ENCODE peak calls at places on chromosomes 4 and X, in seven cellular contexts. I is colonic mucosa; F is CD8-positive, alpha-beta memory T cell; O is uterus; U is effector memory CD4-positive, alpha-beta T cell; P is GM23248; N is K562. Q is an unnamed sample.

GRCh38 chrX:70360366-70360765 is 62.7 kb upstream of the GDPD2 start:
- DNase-seq in I (no peak), F (no peak), O (no peak), U (no peak), P (no peak), N (no peak), Q (no peak)

GRCh38 chr4:6403400-6403685 is 69.1 kb downstream of the PPP2R2C start:
- DNase-seq in I (no peak), F (no peak), O (no peak), U (no peak), P (no peak), N (no peak), Q (no peak)

GRCh38 chr4:159272341-159273125 is 169.7 kb downstream of the RAPGEF2 start:
- DNase-seq in I (no peak), F (no peak), O (no peak), U (no peak), P (no peak), N (no peak), Q (no peak)

GRCh38 chrX:6226646-6227444 is 1.8 kb downstream of the NLGN4X start:
- DNase-seq in I (no peak), F (no peak), O (no peak), U (no peak), P (no peak), N (no peak), Q (no peak)

GRCh38 chrX:71095971-71096701 is 485 bp downstream of the FOXO4 start:
- DNase-seq in I (peak), F (peak), O (no peak), U (no peak), P (peak), N (no peak), Q (no peak)

GRCh38 chrX:68332156-68332823 is 101.0 kb downstream of the OPHN1 start:
- DNase-seq in I (no peak), F (no peak), O (no peak), U (no peak), P (peak), N (no peak), Q (no peak)

GRCh38 chr4:1611501-1611870 is 72.6 kb downstream of the FAM53A start:
- DNase-seq in I (no peak), F (no peak), O (no peak), U (no peak), P (no peak), N (no peak), Q (no peak)

GRCh38 chrX:56947695-56948094 is 47.6 kb downstream of the SPIN3 start:
- DNase-seq in I (no peak), F (no peak), O (no peak), U (no peak), P (peak), N (no peak), Q (no peak)

GRCh38 chrX:40260123-40260751 is 162.5 kb upstream of the BCOR start:
- DNase-seq in I (no peak), F (no peak), O (no peak), U (no peak), P (peak), N (no peak), Q (no peak)

GRCh38 chr4:81786063-81786763 is 314.5 kb upstream of the RASGEF1B start:
- DNase-seq in I (peak), F (no peak), O (no peak), U (no peak), P (no peak), N (peak), Q (peak)

GRCh38 chr4:14265651-14266050 is 638.1 kb upstream of the BOD1L1 start:
- DNase-seq in I (no peak), F (no peak), O (no peak), U (no peak), P (no peak), N (no peak), Q (no peak)

GRCh38 chrX:49276671-49277519 is 7.3 kb downstream of the PPP1R3F start:
- DNase-seq in I (no peak), F (no peak), O (no peak), U (no peak), P (peak), N (no peak), Q (no peak)

GRCh38 chr4:122458625-122459024 is 2.1 kb upstream of the IL2 start:
- DNase-seq in I (no peak), F (peak), O (no peak), U (peak), P (peak), N (no peak), Q (no peak)

GRCh38 chr4:27684501-27685077 is 823.9 kb downstream of the STIM2 start:
- DNase-seq in I (peak), F (no peak), O (peak), U (no peak), P (peak), N (peak), Q (peak)

GRCh38 chrX:139831017-139831416 is 101.8 kb downstream of the ATP11C start:
- DNase-seq in I (no peak), F (no peak), O (no peak), U (no peak), P (peak), N (no peak), Q (no peak)

GRCh38 chr4:150859435-150859834 is 155.6 kb downstream of the LRBA start:
- DNase-seq in I (no peak), F (no peak), O (no peak), U (no peak), P (no peak), N (no peak), Q (no peak)

GRCh38 chrX:15384304-15384703 is at the start of gene VEGFD:
- DNase-seq in I (no peak), F (no peak), O (peak), U (no peak), P (peak), N (no peak), Q (no peak)

GRCh38 chrX:102115748-102116147 is 9.7 kb upstream of the TCEAL2 start:
- DNase-seq in I (no peak), F (no peak), O (no peak), U (no peak), P (no peak), N (no peak), Q (no peak)

GRCh38 chrX:137072396-137072795 is 38.6 kb upstream of the GPR101 start:
- DNase-seq in I (no peak), F (no peak), O (no peak), U (no peak), P (no peak), N (no peak), Q (no peak)

GRCh38 chrX:135389243-135389642 is 32.5 kb upstream of the SMIM10L2A start:
- DNase-seq in I (no peak), F (no peak), O (no peak), U (no peak), P (no peak), N (no peak), Q (no peak)

GRCh38 chr4:54568184-54568583 is 89.6 kb upstream of the KIT start:
- DNase-seq in I (no peak), F (no peak), O (no peak), U (no peak), P (peak), N (peak), Q (no peak)

GRCh38 chr4:182250446-182250845 is 7.2 kb downstream of the TENM3 start:
- DNase-seq in I (no peak), F (no peak), O (no peak), U (no peak), P (no peak), N (no peak), Q (no peak)

GRCh38 chrX:13487731-13488505 is 81.5 kb upstream of the EGFL6 start:
- DNase-seq in I (peak), F (no peak), O (peak), U (peak), P (peak), N (peak), Q (peak)

GRCh38 chrX:47179221-47179927 is 14.3 kb upstream of the UBA1 start:
- DNase-seq in I (no peak), F (no peak), O (no peak), U (no peak), P (peak), N (no peak), Q (no peak)

GRCh38 chr4:26325191-26325590 is 4.4 kb downstream of the RBPJ start:
- DNase-seq in I (no peak), F (no peak), O (no peak), U (no peak), P (peak), N (no peak), Q (peak)

GRCh38 chrX:22165732-22166457 is 106.8 kb upstream of the CBLL2 start:
- DNase-seq in I (no peak), F (no peak), O (no peak), U (no peak), P (peak), N (no peak), Q (no peak)

GRCh38 chrX:46791927-46792825 is 33.3 kb upstream of the SLC9A7 start:
- DNase-seq in I (no peak), F (no peak), O (no peak), U (no peak), P (peak), N (peak), Q (no peak)

GRCh38 chr4:2788532-2789103 is 4.3 kb upstream of the SH3BP2 start:
- DNase-seq in I (peak), F (no peak), O (no peak), U (no peak), P (peak), N (no peak), Q (no peak)

GRCh38 chrX:143781103-143781502 is 60.6 kb upstream of the SPANXN2 start:
- DNase-seq in I (no peak), F (no peak), O (no peak), U (no peak), P (peak), N (no peak), Q (no peak)

GRCh38 chr4:28225005-28225404 is 1364.4 kb downstream of the STIM2 start:
- DNase-seq in I (no peak), F (no peak), O (no peak), U (no peak), P (peak), N (no peak), Q (peak)

GRCh38 chr4:185275501-185275900 is 66.1 kb downstream of the SNX25 start:
- DNase-seq in I (no peak), F (no peak), O (no peak), U (no peak), P (peak), N (no peak), Q (no peak)

GRCh38 chr4:112288455-112288854 is 2.8 kb upstream of the TIFA start:
- DNase-seq in I (no peak), F (no peak), O (no peak), U (no peak), P (no peak), N (no peak), Q (peak)

GRCh38 chr4:134308910-134309309 is 107.3 kb upstream of the PABPC4L start:
- DNase-seq in I (no peak), F (no peak), O (no peak), U (no peak), P (no peak), N (no peak), Q (no peak)

GRCh38 chrX:72536542-72536941 is 36.1 kb downstream of the HDAC8 start:
- DNase-seq in I (no peak), F (no peak), O (no peak), U (no peak), P (no peak), N (no peak), Q (no peak)

GRCh38 chr4:138519436-138519835 is 277.3 kb upstream of the SLC7A11 start:
- DNase-seq in I (no peak), F (no peak), O (no peak), U (no peak), P (no peak), N (no peak), Q (no peak)

GRCh38 chr4:138522366-138522765 is 280.2 kb upstream of the SLC7A11 start:
- DNase-seq in I (no peak), F (no peak), O (no peak), U (no peak), P (peak), N (peak), Q (peak)

GRCh38 chr4:138521809-138522208 is 279.7 kb upstream of the SLC7A11 start:
- DNase-seq in I (no peak), F (no peak), O (no peak), U (no peak), P (no peak), N (no peak), Q (no peak)
- H3K27ac ChIP-seq in I (no peak), F (no peak), O (no peak), U (no peak), P (no peak), N (no peak), Q (no peak)

GRCh38 chr4:113469023-113469390 is 292.5 kb downstream of the CAMK2D start:
- DNase-seq in I (no peak), F (no peak), O (no peak), U (no peak), P (peak), N (no peak), Q (no peak)
- H3K27ac ChIP-seq in I (peak), F (no peak), O (peak), U (no peak), P (peak), N (no peak), Q (no peak)

GRCh38 chrX:107729558-107730297 is 45.9 kb downstream of the TSC22D3 start:
- DNase-seq in I (no peak), F (no peak), O (peak), U (no peak), P (no peak), N (no peak), Q (no peak)

GRCh38 chrX:107730991-107731766 is 44.4 kb downstream of the TSC22D3 start:
- DNase-seq in I (no peak), F (no peak), O (no peak), U (no peak), P (no peak), N (no peak), Q (no peak)

GRCh38 chrX:107731831-107732502 is 43.6 kb downstream of the TSC22D3 start:
- DNase-seq in I (peak), F (no peak), O (peak), U (no peak), P (peak), N (peak), Q (no peak)

GRCh38 chrX:107728342-107729099 is 47.1 kb downstream of the TSC22D3 start:
- DNase-seq in I (no peak), F (no peak), O (no peak), U (no peak), P (no peak), N (no peak), Q (no peak)

GRCh38 chrX:107730298-107730655 is 45.3 kb downstream of the TSC22D3 start:
- DNase-seq in I (no peak), F (no peak), O (no peak), U (no peak), P (no peak), N (no peak), Q (no peak)
- H3K27ac ChIP-seq in I (no peak), F (no peak), O (peak), U (no peak), P (no peak), N (no peak), Q (no peak)

DNA sequence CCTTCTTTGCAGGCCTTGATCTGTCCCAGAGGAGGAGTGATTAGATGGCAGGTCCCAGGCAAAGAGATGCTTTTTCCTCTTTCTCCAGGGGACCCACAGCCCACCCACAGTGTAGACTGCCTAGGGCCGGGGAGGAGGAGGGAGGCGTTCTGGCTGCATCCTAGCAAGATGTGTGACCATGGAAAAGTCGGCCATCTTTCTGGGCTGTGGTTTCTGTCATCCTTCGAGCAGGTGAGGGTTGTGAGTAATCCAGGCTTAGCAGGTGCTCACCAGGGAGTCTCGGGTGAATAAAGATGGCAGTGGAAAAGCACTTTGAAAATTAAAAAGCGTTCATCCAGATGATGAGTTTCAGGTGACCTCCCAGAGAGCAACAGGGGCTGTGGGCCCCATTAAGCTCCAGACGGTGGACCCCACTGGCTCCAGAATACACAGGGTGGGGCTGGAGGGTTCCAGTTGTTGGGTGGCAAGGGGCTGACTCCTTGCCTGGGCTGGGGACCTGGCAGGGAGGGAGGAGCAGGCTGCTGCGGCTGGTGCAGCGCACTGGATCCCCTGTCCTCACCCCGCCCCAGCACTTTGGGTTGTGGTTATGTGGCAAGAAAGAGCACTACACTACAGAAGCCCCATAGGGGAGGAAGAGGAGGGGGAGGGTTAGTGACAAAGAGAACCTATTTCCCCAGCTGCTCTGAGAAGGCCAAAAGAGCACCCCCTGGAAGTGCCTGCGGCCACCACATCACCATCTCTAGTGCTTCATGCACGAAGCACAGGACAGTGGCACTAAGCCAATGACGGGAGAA is 23.7 kb downstream of the ELF4 start:
- DNase-seq in I (no peak), F (peak), O (no peak), U (peak), P (no peak), N (no peak), Q (no peak)
- H3K27ac ChIP-seq in I (peak), F (peak), O (peak), U (peak), P (no peak), N (peak), Q (no peak)

GRCh38 chr4:169106696-169107229 is 96.7 kb upstream of the CBR4 start:
- DNase-seq in I (no peak), F (no peak), O (no peak), U (no peak), P (no peak), N (no peak), Q (no peak)

GRCh38 chr4:169105620-169106019 is 95.6 kb upstream of the CBR4 start:
- DNase-seq in I (no peak), F (no peak), O (no peak), U (no peak), P (no peak), N (no peak), Q (no peak)

GRCh38 chr4:169102011-169102410 is 92.0 kb upstream of the CBR4 start:
- DNase-seq in I (no peak), F (no peak), O (no peak), U (no peak), P (peak), N (no peak), Q (no peak)

GRCh38 chr4:169100656-169101055 is 90.6 kb upstream of the CBR4 start:
- DNase-seq in I (no peak), F (no peak), O (no peak), U (no peak), P (no peak), N (no peak), Q (no peak)

GRCh38 chr4:169103966-169104412 is 93.9 kb upstream of the CBR4 start:
- DNase-seq in I (no peak), F (no peak), O (no peak), U (no peak), P (no peak), N (no peak), Q (no peak)
- H3K27ac ChIP-seq in I (no peak), F (no peak), O (no peak), U (no peak), P (no peak), N (no peak), Q (no peak)

GRCh38 chr4:105896984-105897760 is 1.9 kb downstream of the NPNT start:
- DNase-seq in I (no peak), F (no peak), O (no peak), U (no peak), P (no peak), N (no peak), Q (peak)

GRCh38 chr4:105894570-105895323 is 524 bp upstream of the NPNT start:
- DNase-seq in I (peak), F (no peak), O (no peak), U (no peak), P (peak), N (no peak), Q (peak)

GRCh38 chr4:105895609-105896460 is 564 bp downstream of the NPNT start:
- DNase-seq in I (peak), F (no peak), O (peak), U (no peak), P (peak), N (no peak), Q (peak)

GRCh38 chr4:105895324-105895608 is at the start of gene NPNT:
- DNase-seq in I (no peak), F (no peak), O (no peak), U (no peak), P (no peak), N (no peak), Q (peak)

GRCh38 chr4:105896461-105896939 is 1.2 kb downstream of the NPNT start:
- DNase-seq in I (peak), F (no peak), O (no peak), U (no peak), P (no peak), N (no peak), Q (peak)
- H3K27ac ChIP-seq in I (peak), F (no peak), O (peak), U (no peak), P (no peak), N (no peak), Q (peak)